ENCODE peak calls at places on chromosomes 7 and 10, in eight cellular contexts. One of them, this sample, is unnamed.

GRCh38 chr10:62853710-62854109 is 37.5 kb upstream of the EGR2 start:
- DNase-seq in NB4: peak; percentile 97
- DNase-seq in colonic mucosa: no peak
- DNase-seq in aorta: no peak
- DNase-seq in fibroblast of the aortic adventitia: no peak
- DNase-seq in AG10803: no peak
- DNase-seq in kidney: no peak
- DNase-seq in mammary epithelial cell: no peak
- DNase-seq in this sample: no peak

GRCh38 chr10:70925377-70926214 is 37.2 kb upstream of the PCBD1 start:
- DNase-seq in AG10803: no peak
- DNase-seq in aorta: peak; percentile 89
- DNase-seq in fibroblast of the aortic adventitia: peak; percentile 20
- DNase-seq in colonic mucosa: peak; percentile 32
- DNase-seq in NB4: peak; percentile 47
- DNase-seq in mammary epithelial cell: no peak
- DNase-seq in kidney: no peak
- DNase-seq in this sample: peak; percentile 65

GRCh38 chr7:159205833-159206232 is 61.2 kb upstream of the VIPR2 start:
- DNase-seq in aorta: no peak
- DNase-seq in NB4: no peak
- DNase-seq in fibroblast of the aortic adventitia: no peak
- DNase-seq in colonic mucosa: no peak
- DNase-seq in mammary epithelial cell: no peak
- DNase-seq in AG10803: no peak
- DNase-seq in kidney: no peak
- DNase-seq in this sample: no peak

GRCh38 chr10:31694929-31695837 is 233.4 kb downstream of the ARHGAP12 start:
- DNase-seq in kidney: no peak
- DNase-seq in fibroblast of the aortic adventitia: no peak
- DNase-seq in AG10803: peak; percentile 85
- DNase-seq in aorta: no peak
- DNase-seq in mammary epithelial cell: no peak
- DNase-seq in NB4: no peak
- DNase-seq in colonic mucosa: no peak
- DNase-seq in this sample: no peak

GRCh38 chr7:1458676-1459511 is at the start of gene MICALL2:
- DNase-seq in NB4: peak; percentile 81
- DNase-seq in AG10803: peak; percentile 83
- DNase-seq in aorta: peak; percentile 96
- DNase-seq in mammary epithelial cell: peak; percentile 89
- DNase-seq in fibroblast of the aortic adventitia: peak; percentile 80
- DNase-seq in kidney: peak; percentile 96
- DNase-seq in colonic mucosa: peak; percentile 80
- DNase-seq in this sample: peak; percentile 95

GRCh38 chr7:18116661-18117060 is 89.0 kb upstream of the PRPS1L1 start:
- DNase-seq in colonic mucosa: no peak
- DNase-seq in NB4: no peak
- DNase-seq in kidney: no peak
- DNase-seq in aorta: no peak
- DNase-seq in fibroblast of the aortic adventitia: no peak
- DNase-seq in mammary epithelial cell: no peak
- DNase-seq in AG10803: peak; percentile 8
- DNase-seq in this sample: no peak

GRCh38 chr7:77242068-77242467 is 42.4 kb upstream of the FGL2 start:
- DNase-seq in kidney: no peak
- DNase-seq in AG10803: no peak
- DNase-seq in mammary epithelial cell: no peak
- DNase-seq in NB4: peak; percentile 36
- DNase-seq in aorta: no peak
- DNase-seq in fibroblast of the aortic adventitia: no peak
- DNase-seq in colonic mucosa: no peak
- DNase-seq in this sample: no peak

GRCh38 chr7:157274991-157275427 is 61.8 kb upstream of the DNAJB6 start:
- DNase-seq in fibroblast of the aortic adventitia: no peak
- DNase-seq in AG10803: no peak
- DNase-seq in kidney: peak; percentile 45
- DNase-seq in aorta: peak; percentile 71
- DNase-seq in NB4: peak; percentile 70
- DNase-seq in colonic mucosa: no peak
- DNase-seq in mammary epithelial cell: no peak
- DNase-seq in this sample: no peak

GRCh38 chr10:62021116-62021515 is 119.6 kb downstream of the ARID5B start:
- DNase-seq in colonic mucosa: no peak
- DNase-seq in mammary epithelial cell: no peak
- DNase-seq in kidney: no peak
- DNase-seq in NB4: no peak
- DNase-seq in AG10803: peak; percentile 51
- DNase-seq in aorta: no peak
- DNase-seq in fibroblast of the aortic adventitia: no peak
- DNase-seq in this sample: peak; percentile 37

GRCh38 chr7:158413962-158414961 is 173.4 kb downstream of the PTPRN2 start:
- DNase-seq in mammary epithelial cell: no peak
- DNase-seq in colonic mucosa: no peak
- DNase-seq in aorta: peak; percentile 38
- DNase-seq in AG10803: no peak
- DNase-seq in kidney: no peak
- DNase-seq in fibroblast of the aortic adventitia: no peak
- DNase-seq in NB4: no peak
- DNase-seq in this sample: no peak

GRCh38 chr10:12727832-12728215 is 273.7 kb downstream of the CCDC3 start:
- DNase-seq in fibroblast of the aortic adventitia: no peak
- DNase-seq in NB4: no peak
- DNase-seq in mammary epithelial cell: no peak
- DNase-seq in aorta: no peak
- DNase-seq in colonic mucosa: peak; percentile 69
- DNase-seq in AG10803: no peak
- DNase-seq in kidney: no peak
- DNase-seq in this sample: no peak

GRCh38 chr10:25113231-25114035 is 61.4 kb upstream of the GPR158 start:
- DNase-seq in aorta: peak; percentile 82
- DNase-seq in kidney: peak; percentile 78
- DNase-seq in fibroblast of the aortic adventitia: peak; percentile 78
- DNase-seq in colonic mucosa: peak; percentile 86
- DNase-seq in NB4: peak; percentile 60
- DNase-seq in AG10803: peak; percentile 68
- DNase-seq in mammary epithelial cell: peak; percentile 91
- DNase-seq in this sample: peak; percentile 78

GRCh38 chr10:110797416-110797815 is 74.3 kb upstream of the PDCD4 start:
- DNase-seq in mammary epithelial cell: no peak
- DNase-seq in kidney: no peak
- DNase-seq in fibroblast of the aortic adventitia: no peak
- DNase-seq in aorta: no peak
- DNase-seq in AG10803: no peak
- DNase-seq in NB4: no peak
- DNase-seq in colonic mucosa: no peak
- DNase-seq in this sample: no peak

DNA sequence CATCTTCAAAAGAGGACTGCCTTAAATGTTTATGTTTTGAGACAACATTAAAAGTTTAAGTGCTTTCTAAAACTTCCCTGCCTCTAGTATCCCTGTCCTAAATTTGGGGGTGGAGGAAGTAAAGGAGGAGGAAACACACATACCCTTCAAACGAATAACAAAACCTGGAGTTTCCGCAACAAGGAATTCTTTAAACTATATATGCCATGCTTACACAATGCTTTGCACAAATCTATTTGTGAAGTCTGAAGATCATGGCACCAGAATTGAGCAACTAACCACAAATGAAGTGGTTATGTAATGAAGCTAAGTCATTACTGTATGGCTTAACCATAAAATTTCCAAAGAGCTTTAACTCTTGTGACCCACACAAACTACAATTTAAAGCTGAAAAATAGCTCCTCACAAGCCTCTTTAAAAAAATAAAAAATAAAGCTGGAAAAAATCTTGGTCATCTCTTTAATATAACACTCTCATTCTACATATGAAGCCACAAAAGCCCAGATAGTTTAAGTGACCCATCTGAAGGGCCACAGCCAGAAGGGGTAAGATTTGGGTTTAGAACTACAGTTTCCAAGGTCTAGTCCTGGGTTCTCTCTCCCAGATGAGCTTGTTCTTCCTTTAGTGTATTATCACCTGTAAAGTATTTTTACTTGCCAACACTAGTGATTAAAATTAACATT is 9.4 kb downstream of the NCOA4 start:
- DNase-seq in kidney: no peak
- DNase-seq in fibroblast of the aortic adventitia: peak; percentile 80
- DNase-seq in colonic mucosa: no peak
- DNase-seq in mammary epithelial cell: peak; percentile 83
- DNase-seq in AG10803: peak; percentile 87
- DNase-seq in NB4: peak; percentile 93
- DNase-seq in aorta: no peak
- DNase-seq in this sample: peak; percentile 75
- H3K4me3 ChIP-seq in kidney: no peak overlapping the region
- H3K4me3 ChIP-seq in fibroblast of the aortic adventitia: no peak overlapping the region
- H3K4me3 ChIP-seq in colonic mucosa: no peak overlapping the region
- H3K4me3 ChIP-seq in mammary epithelial cell: no peak overlapping the region
- H3K4me3 ChIP-seq in AG10803: no peak overlapping the region
- H3K4me3 ChIP-seq in NB4: peak overlapping the region; percentile 19
- H3K4me3 ChIP-seq in aorta: no peak overlapping the region
- H3K4me3 ChIP-seq in this sample: peak overlapping the region; percentile 85

DNA sequence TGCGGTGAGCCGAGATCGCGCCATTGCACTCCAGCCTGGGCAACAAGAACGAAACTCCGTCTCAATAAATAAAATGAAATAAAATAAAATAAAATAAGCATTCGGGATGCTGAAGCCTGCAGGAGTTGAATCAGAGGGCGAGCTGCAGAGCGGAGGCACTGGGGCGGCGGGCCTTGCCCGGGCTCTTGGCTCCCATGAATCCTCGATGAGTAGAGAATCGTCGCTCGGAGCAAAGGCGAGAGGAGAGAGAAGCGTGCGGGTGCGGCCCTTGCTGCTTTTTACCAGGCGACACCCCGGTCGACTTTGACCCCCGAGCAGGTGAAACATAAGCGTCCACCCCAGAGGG is 168.3 kb downstream of the UBE2H start:
- DNase-seq in AG10803: no peak
- DNase-seq in mammary epithelial cell: no peak
- DNase-seq in aorta: no peak
- DNase-seq in NB4: no peak
- DNase-seq in colonic mucosa: no peak
- DNase-seq in kidney: no peak
- DNase-seq in fibroblast of the aortic adventitia: no peak
- DNase-seq in this sample: no peak
- H3K4me3 ChIP-seq in AG10803: no peak overlapping the region
- H3K4me3 ChIP-seq in mammary epithelial cell: no peak overlapping the region
- H3K4me3 ChIP-seq in aorta: no peak overlapping the region
- H3K4me3 ChIP-seq in NB4: no peak overlapping the region
- H3K4me3 ChIP-seq in colonic mucosa: no peak overlapping the region
- H3K4me3 ChIP-seq in kidney: no peak overlapping the region
- H3K4me3 ChIP-seq in fibroblast of the aortic adventitia: no peak overlapping the region
- H3K4me3 ChIP-seq in this sample: no peak overlapping the region

GRCh38 chr10:75408911-75409885 is 7.6 kb upstream of the ZNF503 start:
- DNase-seq in kidney: peak; percentile 91
- DNase-seq in aorta: peak; percentile 91
- DNase-seq in colonic mucosa: peak; percentile 79
- DNase-seq in mammary epithelial cell: peak; percentile 81
- DNase-seq in AG10803: peak; percentile 54
- DNase-seq in NB4: peak; percentile 91
- DNase-seq in fibroblast of the aortic adventitia: peak; percentile 46
- DNase-seq in this sample: peak; percentile 82
- H3K4me3 ChIP-seq in kidney: peak overlapping the region; percentile 88
- H3K4me3 ChIP-seq in aorta: peak overlapping the region; percentile 95
- H3K4me3 ChIP-seq in colonic mucosa: peak overlapping the region; percentile 64
- H3K4me3 ChIP-seq in mammary epithelial cell: peak overlapping the region; percentile 68
- H3K4me3 ChIP-seq in AG10803: peak overlapping the region; percentile 80
- H3K4me3 ChIP-seq in NB4: peak overlapping the region; percentile 77
- H3K4me3 ChIP-seq in fibroblast of the aortic adventitia: peak overlapping the region; percentile 78
- H3K4me3 ChIP-seq in this sample: peak overlapping the region; percentile 92

DNA sequence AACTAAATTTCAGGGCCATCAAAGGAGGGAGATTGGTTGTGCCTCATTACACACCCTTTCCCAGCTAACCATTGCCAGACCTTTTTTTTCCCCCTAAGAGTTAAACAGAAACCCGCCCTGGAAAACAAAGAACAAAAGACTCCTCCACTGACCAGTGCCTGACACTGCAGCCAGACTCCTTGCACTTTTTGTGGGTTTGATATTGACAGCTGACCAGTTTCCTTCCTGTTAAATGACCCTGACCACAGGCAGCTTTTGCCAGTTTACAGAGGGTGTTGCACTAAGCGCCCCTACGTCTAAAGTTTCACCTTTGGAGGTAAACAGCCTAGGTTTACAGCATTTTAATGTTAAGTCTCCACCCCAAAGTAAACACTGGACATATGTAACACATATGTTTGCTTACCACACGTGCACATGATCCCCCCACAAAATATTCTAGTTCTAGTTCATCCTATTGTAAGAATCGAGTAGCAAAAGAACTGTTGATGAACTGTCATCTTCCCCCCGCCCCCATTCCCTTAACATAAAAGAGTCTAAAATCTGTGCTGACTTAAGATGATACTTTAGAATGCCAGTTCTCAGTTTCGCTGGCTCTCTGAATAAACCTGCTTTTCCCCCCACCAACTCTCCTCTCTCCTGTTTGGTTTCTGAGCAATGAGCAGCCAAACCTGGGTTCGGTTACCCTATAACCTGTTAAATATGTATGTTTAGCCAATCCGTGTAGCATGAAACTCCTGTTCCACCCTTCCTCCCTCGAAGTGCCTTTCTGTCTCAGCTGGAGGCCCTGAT is 38.0 kb downstream of the FOXI2 start:
- DNase-seq in AG10803: no peak
- DNase-seq in fibroblast of the aortic adventitia: no peak
- DNase-seq in aorta: no peak
- DNase-seq in colonic mucosa: no peak
- DNase-seq in NB4: no peak
- DNase-seq in kidney: no peak
- DNase-seq in mammary epithelial cell: no peak
- DNase-seq in this sample: no peak
- H3K4me3 ChIP-seq in AG10803: no peak overlapping the region
- H3K4me3 ChIP-seq in fibroblast of the aortic adventitia: no peak overlapping the region
- H3K4me3 ChIP-seq in aorta: no peak overlapping the region
- H3K4me3 ChIP-seq in colonic mucosa: no peak overlapping the region
- H3K4me3 ChIP-seq in NB4: no peak overlapping the region
- H3K4me3 ChIP-seq in kidney: no peak overlapping the region
- H3K4me3 ChIP-seq in mammary epithelial cell: no peak overlapping the region
- H3K4me3 ChIP-seq in this sample: no peak overlapping the region

GRCh38 chr7:29480934-29481625 is 82.6 kb upstream of the PRR15 start:
- DNase-seq in fibroblast of the aortic adventitia: no peak
- DNase-seq in aorta: no peak
- DNase-seq in colonic mucosa: no peak
- DNase-seq in mammary epithelial cell: no peak
- DNase-seq in NB4: no peak
- DNase-seq in kidney: no peak
- DNase-seq in AG10803: no peak
- DNase-seq in this sample: peak; percentile 27

GRCh38 chr7:29478218-29478617 is 85.4 kb upstream of the PRR15 start:
- DNase-seq in colonic mucosa: no peak
- DNase-seq in aorta: no peak
- DNase-seq in kidney: no peak
- DNase-seq in AG10803: no peak
- DNase-seq in fibroblast of the aortic adventitia: no peak
- DNase-seq in mammary epithelial cell: no peak
- DNase-seq in NB4: no peak
- DNase-seq in this sample: no peak

GRCh38 chr7:29480456-29480855 is 83.2 kb upstream of the PRR15 start:
- DNase-seq in kidney: no peak
- DNase-seq in AG10803: no peak
- DNase-seq in fibroblast of the aortic adventitia: no peak
- DNase-seq in mammary epithelial cell: no peak
- DNase-seq in aorta: no peak
- DNase-seq in colonic mucosa: no peak
- DNase-seq in NB4: no peak
- DNase-seq in this sample: no peak

GRCh38 chr7:29478687-29479086 is 84.9 kb upstream of the PRR15 start:
- DNase-seq in mammary epithelial cell: no peak
- DNase-seq in kidney: no peak
- DNase-seq in AG10803: no peak
- DNase-seq in aorta: no peak
- DNase-seq in fibroblast of the aortic adventitia: no peak
- DNase-seq in colonic mucosa: no peak
- DNase-seq in NB4: no peak
- DNase-seq in this sample: no peak

GRCh38 chr7:29479606-29480200 is 83.9 kb upstream of the PRR15 start:
- DNase-seq in fibroblast of the aortic adventitia: peak; percentile 27
- DNase-seq in AG10803: no peak
- DNase-seq in colonic mucosa: no peak
- DNase-seq in kidney: peak; percentile 82
- DNase-seq in NB4: no peak
- DNase-seq in mammary epithelial cell: no peak
- DNase-seq in aorta: no peak
- DNase-seq in this sample: no peak
- H3K4me3 ChIP-seq in fibroblast of the aortic adventitia: no peak overlapping the region
- H3K4me3 ChIP-seq in AG10803: no peak overlapping the region
- H3K4me3 ChIP-seq in colonic mucosa: no peak overlapping the region
- H3K4me3 ChIP-seq in kidney: peak overlapping the region; percentile 30
- H3K4me3 ChIP-seq in NB4: no peak overlapping the region
- H3K4me3 ChIP-seq in mammary epithelial cell: no peak overlapping the region
- H3K4me3 ChIP-seq in aorta: no peak overlapping the region
- H3K4me3 ChIP-seq in this sample: no peak overlapping the region